ENCODE peak calls at places on chromosomes 6 and 20, in seven cellular contexts. A is stomach; V is CD4-positive, alpha-beta memory T cell; I is heart right ventricle; L is fibroblast of lung; G is CD4-positive, CD25-positive, alpha-beta regulatory T cell; J is left ventricle myocardium inferior. T is an unnamed sample. For H3K4me1 and H3K9me3, the result is how much of the 10 kb centered on the place peaks cover.

GRCh38 chr6:143896096-143896880 is 32.0 kb downstream of the ZC2HC1B start:
- DNase-seq in A (peak), V (no peak), I (no peak), L (no peak), G (no peak), J (no peak), T (no peak)

GRCh38 chr6:41597246-41598000 is 40.8 kb upstream of the MDFI start:
- DNase-seq in A (no peak), V (no peak), I (no peak), L (no peak), G (no peak), J (no peak), T (no peak)

GRCh38 chr20:3689978-3690377 is 8.2 kb upstream of the ADAM33 start:
- DNase-seq in A (no peak), V (no peak), I (no peak), L (no peak), G (no peak), J (no peak), T (no peak)

GRCh38 chr20:64220891-64221527 is 34.5 kb upstream of the PCMTD2 start:
- DNase-seq in A (no peak), V (no peak), I (no peak), L (no peak), G (no peak), J (no peak), T (no peak)

GRCh38 chr6:22575190-22575589 is 5.8 kb downstream of the HDGFL1 start:
- DNase-seq in A (no peak), V (no peak), I (no peak), L (peak), G (no peak), J (no peak), T (no peak)

GRCh38 chr6:57207141-57207540 is 15.0 kb downstream of the RAB23 start:
- DNase-seq in A (no peak), V (no peak), I (no peak), L (peak), G (no peak), J (no peak), T (no peak)

GRCh38 chr20:46182801-46183200 is 64.7 kb downstream of the CD40 start:
- DNase-seq in A (no peak), V (no peak), I (no peak), L (no peak), G (no peak), J (no peak), T (no peak)

GRCh38 chr6:125746731-125747588 is 2.5 kb upstream of the HEY2 start:
- DNase-seq in A (peak), V (peak), I (peak), L (peak), G (peak), J (peak), T (peak)

GRCh38 chr6:13383280-13384163 is 55.2 kb upstream of the TBC1D7 start:
- DNase-seq in A (no peak), V (peak), I (no peak), L (peak), G (peak), J (no peak), T (peak)

GRCh38 chr6:121856296-121856695 is 420.9 kb downstream of the GJA1 start:
- DNase-seq in A (no peak), V (no peak), I (no peak), L (peak), G (no peak), J (no peak), T (no peak)

GRCh38 chr6:35477028-35477427 is 8.8 kb downstream of the RPL10A start:
- DNase-seq in A (no peak), V (no peak), I (no peak), L (no peak), G (no peak), J (no peak), T (no peak)

GRCh38 chr6:63571382-63571882 is 848 bp upstream of the LOC128125822 start:
- DNase-seq in A (no peak), V (no peak), I (no peak), L (peak), G (no peak), J (no peak), T (no peak)

GRCh38 chr20:57476073-57476526 is 48.8 kb downstream of the CTCFL start:
- DNase-seq in A (no peak), V (no peak), I (no peak), L (no peak), G (no peak), J (no peak), T (no peak)

GRCh38 chr6:71206086-71206485 is 82.5 kb upstream of the OGFRL1 start:
- DNase-seq in A (no peak), V (no peak), I (no peak), L (no peak), G (no peak), J (no peak), T (no peak)

GRCh38 chr20:23320317-23320716 is 30.3 kb upstream of the NXT1 start:
- DNase-seq in A (no peak), V (no peak), I (no peak), L (no peak), G (no peak), J (no peak), T (no peak)

GRCh38 chr6:144689503-144690040 is 404.4 kb downstream of the UTRN start:
- DNase-seq in A (no peak), V (no peak), I (no peak), L (no peak), G (no peak), J (no peak), T (no peak)

GRCh38 chr20:36342721-36343120 is 36.6 kb downstream of the DLGAP4 start:
- DNase-seq in A (no peak), V (no peak), I (no peak), L (no peak), G (no peak), J (no peak), T (no peak)

GRCh38 chr6:51167468-51167867 is 348.8 kb downstream of the TFAP2B start:
- DNase-seq in A (no peak), V (no peak), I (no peak), L (no peak), G (no peak), J (no peak), T (no peak)

GRCh38 chr6:34414999-34415858 is 10.6 kb downstream of the RPS10 start:
- DNase-seq in A (peak), V (peak), I (peak), L (peak), G (peak), J (no peak), T (no peak)

GRCh38 chr20:20073851-20074252 is 21.5 kb downstream of the CFAP61 start:
- DNase-seq in A (no peak), V (no peak), I (no peak), L (no peak), G (no peak), J (no peak), T (no peak)

GRCh38 chr6:16276991-16277981 is 38.9 kb downstream of the GMPR start:
- DNase-seq in A (peak), V (no peak), I (peak), L (peak), G (no peak), J (peak), T (no peak)

GRCh38 chr6:132063204-132063603 is 112.0 kb upstream of the CCN2 start:
- DNase-seq in A (no peak), V (no peak), I (no peak), L (peak), G (no peak), J (no peak), T (no peak)

GRCh38 chr6:129852257-129852858 is 8.8 kb downstream of the TMEM244 start:
- DNase-seq in A (no peak), V (no peak), I (no peak), L (no peak), G (no peak), J (no peak), T (no peak)

GRCh38 chr20:47540443-47541354 is 39.0 kb downstream of the NCOA3 start:
- DNase-seq in A (no peak), V (no peak), I (no peak), L (peak), G (no peak), J (no peak), T (no peak)

GRCh38 chr6:79377047-79377446 is 142.6 kb upstream of the HMGN3 start:
- DNase-seq in A (no peak), V (no peak), I (no peak), L (peak), G (no peak), J (no peak), T (no peak)

GRCh38 chr20:49529470-49529869 is 38.5 kb downstream of the PTGIS start:
- DNase-seq in A (no peak), V (no peak), I (no peak), L (no peak), G (no peak), J (no peak), T (no peak)

GRCh38 chr6:139829557-139829956 is 455.1 kb upstream of the CITED2 start:
- DNase-seq in A (no peak), V (no peak), I (no peak), L (no peak), G (no peak), J (no peak), T (no peak)

GRCh38 chr20:25546048-25546447 is 39.3 kb downstream of the NINL start:
- DNase-seq in A (no peak), V (no peak), I (no peak), L (no peak), G (no peak), J (no peak), T (no peak)

GRCh38 chr6:130893766-130894165 is 66.6 kb downstream of the SMLR1 start:
- DNase-seq in A (no peak), V (no peak), I (no peak), L (no peak), G (no peak), J (no peak), T (no peak)

GRCh38 chr6:122714059-122714458 is 65.5 kb upstream of the FABP7 start:
- DNase-seq in A (no peak), V (no peak), I (no peak), L (no peak), G (no peak), J (no peak), T (no peak)

GRCh38 chr20:10603971-10604864 is 69.6 kb downstream of the JAG1 start:
- DNase-seq in A (no peak), V (no peak), I (peak), L (peak), G (no peak), J (peak), T (no peak)

GRCh38 chr6:132087391-132087790 is 136.2 kb upstream of the CCN2 start:
- DNase-seq in A (no peak), V (no peak), I (no peak), L (peak), G (no peak), J (no peak), T (no peak)

GRCh38 chr20:41428285-41428684 is 61.7 kb upstream of the EMILIN3 start:
- DNase-seq in A (no peak), V (peak), I (no peak), L (peak), G (peak), J (no peak), T (no peak)

GRCh38 chr6:2403546-2403945 is 158.1 kb upstream of the GMDS start:
- DNase-seq in A (peak), V (no peak), I (no peak), L (no peak), G (no peak), J (no peak), T (no peak)

GRCh38 chr6:53524455-53524815 is 20.5 kb downstream of the GCLC start:
- DNase-seq in A (no peak), V (no peak), I (no peak), L (peak), G (no peak), J (no peak), T (no peak)

GRCh38 chr20:19758888-19759331 is 852 bp downstream of the RIN2 start:
- DNase-seq in A (peak), V (no peak), I (peak), L (peak), G (no peak), J (peak), T (no peak)

GRCh38 chr6:42279966-42280629 is 62.4 kb upstream of the MRPS10 start:
- DNase-seq in A (peak), V (no peak), I (peak), L (peak), G (no peak), J (peak), T (no peak)

GRCh38 chr20:58389324-58389967 is 417 bp downstream of the VAPB start:
- DNase-seq in A (peak), V (no peak), I (peak), L (peak), G (no peak), J (peak), T (no peak)

GRCh38 chr20:62776692-62777527 is 19.4 kb upstream of the MRGBP start:
- DNase-seq in A (peak), V (peak), I (no peak), L (no peak), G (peak), J (no peak), T (no peak)

DNA sequence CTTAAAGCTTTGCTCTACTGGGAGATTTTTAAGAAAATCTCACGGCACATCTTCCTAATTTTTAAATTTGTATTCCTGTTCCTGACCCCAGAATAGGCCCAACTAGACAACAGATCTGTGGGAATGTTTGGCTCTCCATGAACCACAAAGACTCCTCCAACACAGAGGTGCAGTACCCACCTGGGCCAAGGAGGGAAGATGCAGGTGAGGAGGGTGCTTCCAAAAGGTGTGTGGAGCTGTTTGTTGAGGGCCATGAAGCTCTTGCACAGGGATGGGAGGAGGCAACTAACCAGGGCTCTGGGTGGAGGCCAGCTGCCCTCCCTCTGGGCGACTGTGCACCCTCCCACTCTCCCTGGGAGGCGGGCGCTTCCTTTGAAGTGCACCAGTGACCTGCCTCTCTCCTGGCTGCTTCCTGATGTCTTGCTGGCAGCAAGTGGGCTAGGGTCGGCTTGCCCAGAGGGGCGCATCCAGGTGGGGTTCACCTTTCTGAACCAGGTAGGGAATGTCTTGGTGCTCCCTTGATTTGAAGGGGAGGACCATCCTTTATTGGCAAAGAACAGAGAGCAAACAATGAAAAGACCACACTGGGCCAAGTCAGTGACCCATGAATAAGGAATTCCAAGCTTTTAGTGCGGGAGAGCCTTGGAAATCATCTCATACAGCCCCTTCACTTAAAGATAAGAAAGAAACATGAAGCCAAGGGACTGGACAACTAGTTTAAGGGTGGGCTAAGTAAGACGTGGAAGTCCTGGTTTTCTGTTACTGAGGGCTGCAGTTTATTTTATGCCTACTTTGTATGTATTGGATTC is 76.0 kb downstream of the ANKRD6 start:
- DNase-seq in A (peak), V (no peak), I (no peak), L (no peak), G (no peak), J (no peak), T (no peak)
- H3K4me3 ChIP-seq in A (no peak), V (no peak), I (no peak), L (no peak), G (no peak), J (no peak), T (no peak)

GRCh38 chr6:80959034-80959433 is 793.4 kb downstream of the TENT5A start:
- DNase-seq in A (no peak), V (no peak), I (no peak), L (no peak), G (no peak), J (no peak), T (no peak)
- H3K4me1 ChIP-seq in A (under half), V (under half), I (under half), L (under half), G (under half), J (under half), T (under half)

GRCh38 chr20:30505566-30505965 is 751.9 kb upstream of the DEFB115 start:
- DNase-seq in A (no peak), V (no peak), I (no peak), L (no peak), G (no peak), J (no peak), T (no peak)
- H3K9me3 ChIP-seq in A (under half), V (under half), I (under half), L (under half), G (under half), J (under half), T (under half)

GRCh38 chr6:96563853-96564252 is 925 bp downstream of the FHL5 start:
- DNase-seq in A (no peak), V (no peak), I (no peak), L (no peak), G (no peak), J (no peak), T (no peak)

GRCh38 chr6:96562886-96563285 is at the start of gene FHL5:
- DNase-seq in A (no peak), V (no peak), I (no peak), L (peak), G (no peak), J (no peak), T (no peak)
- H3K4me3 ChIP-seq in A (peak), V (no peak), I (peak), L (no peak), G (no peak), J (peak), T (no peak)

DNA sequence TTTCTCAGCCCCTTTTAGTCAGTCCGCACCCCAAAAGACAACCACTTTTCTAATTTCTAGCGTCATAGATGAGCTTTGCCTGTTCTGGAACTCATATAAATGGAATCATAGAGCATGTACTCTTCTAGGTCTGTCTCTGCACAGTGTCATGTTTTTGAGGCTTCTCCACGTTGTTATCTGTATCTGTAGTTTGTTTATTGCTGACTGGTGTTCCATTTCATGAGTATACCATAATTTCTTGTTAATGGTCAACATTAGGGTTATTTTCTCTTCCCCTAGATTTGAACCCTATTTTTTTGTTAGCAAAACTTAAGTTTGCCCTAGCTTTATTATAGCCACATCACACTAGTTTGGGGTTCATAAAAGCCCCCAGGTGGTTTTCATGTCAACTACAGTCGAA is 16.2 kb upstream of the SGK2 start:
- DNase-seq in A (no peak), V (no peak), I (no peak), L (no peak), G (no peak), J (no peak), T (no peak)
- H3K4me1 ChIP-seq in A (under half), V (under half), I (under half), L (under half), G (under half), J (under half), T (under half)